ENCODE peak calls at places on chromosomes 4 and X, in eight cellular contexts. T is aorta; L is stimulated activated CD4-positive, alpha-beta T cell treated with anti-CD3 and anti-CD28 coated beads, Interleukin-15, amount 100 ng/mL, for 1 hour; P is head of caudate nucleus; U is RPMI7951; R is left ventricle myocardium inferior; M is DMS153; K is fibroblast of villous mesenchyme. I is an unnamed sample.

GRCh38 chr4:5890063-5890727 is 2.7 kb downstream of the CRMP1 start:
- DNase-seq in T (no peak), L (no peak), P (peak), U (no peak), R (no peak), M (peak), K (no peak), I (peak)

GRCh38 chrX:129932792-129933321 is 26.9 kb downstream of the UTP14A start:
- DNase-seq in T (peak), L (no peak), P (peak), U (peak), R (peak), M (no peak), K (peak), I (peak)

GRCh38 chrX:78035061-78035460 is 65.6 kb upstream of the PGAM4 start:
- DNase-seq in T (no peak), L (no peak), P (no peak), U (no peak), R (no peak), M (no peak), K (no peak), I (no peak)

GRCh38 chrX:74505437-74505836 is 84.1 kb downstream of the SLC16A2 start:
- DNase-seq in T (no peak), L (no peak), P (no peak), U (no peak), R (no peak), M (no peak), K (no peak), I (no peak)

GRCh38 chr4:138573246-138573645 is 331.1 kb upstream of the SLC7A11 start:
- DNase-seq in T (no peak), L (no peak), P (no peak), U (no peak), R (no peak), M (no peak), K (peak), I (no peak)

GRCh38 chr4:74370912-74371311 is 6.0 kb downstream of the EREG start:
- DNase-seq in T (no peak), L (no peak), P (no peak), U (peak), R (no peak), M (no peak), K (peak), I (peak)

GRCh38 chr4:186061919-186062318 is 7.0 kb upstream of the TLR3 start:
- DNase-seq in T (no peak), L (no peak), P (no peak), U (no peak), R (no peak), M (no peak), K (no peak), I (no peak)

GRCh38 chrX:41512394-41512793 is 65.3 kb downstream of the NYX start:
- DNase-seq in T (no peak), L (no peak), P (no peak), U (no peak), R (no peak), M (no peak), K (no peak), I (no peak)

GRCh38 chr4:2248821-2249261 is 6.9 kb upstream of the HAUS3 start:
- DNase-seq in T (peak), L (no peak), P (no peak), U (no peak), R (no peak), M (no peak), K (no peak), I (no peak)

GRCh38 chr4:11614426-11614825 is 185.7 kb upstream of the HS3ST1 start:
- DNase-seq in T (no peak), L (no peak), P (no peak), U (peak), R (no peak), M (no peak), K (no peak), I (no peak)

GRCh38 chr4:37392540-37393255 is 148.2 kb downstream of the NWD2 start:
- DNase-seq in T (no peak), L (no peak), P (peak), U (peak), R (peak), M (no peak), K (no peak), I (no peak)

GRCh38 chr4:79759793-79760192 is 313.2 kb downstream of the ANTXR2 start:
- DNase-seq in T (no peak), L (no peak), P (no peak), U (no peak), R (no peak), M (no peak), K (no peak), I (no peak)

GRCh38 chr4:6222761-6223292 is 22.5 kb upstream of the JAKMIP1 start:
- DNase-seq in T (no peak), L (no peak), P (no peak), U (no peak), R (no peak), M (peak), K (no peak), I (peak)

GRCh38 chr4:85901500-85901899 is 426.6 kb downstream of the ARHGAP24 start:
- DNase-seq in T (no peak), L (no peak), P (no peak), U (no peak), R (no peak), M (no peak), K (peak), I (no peak)

GRCh38 chr4:3668825-3669552 is 97.2 kb upstream of the ADRA2C start:
- DNase-seq in T (no peak), L (no peak), P (no peak), U (no peak), R (no peak), M (no peak), K (no peak), I (no peak)

I was measured in endothelial cell.